ENCODE peak calls at places on chromosomes 2 and 18, in seven cellular contexts. One of them, this sample, is unnamed.

GRCh38 chr2:65662654-65663432 is 230.4 kb upstream of the SPRED2 start:
- DNase-seq in HFF-Myc: peak; percentile 6
- DNase-seq in effector memory CD8-positive, alpha-beta T cell: no peak
- DNase-seq in effector CD4-positive, alpha-beta T cell: no peak
- DNase-seq in H7: no peak
- DNase-seq in brain microvascular endothelial cell: peak; percentile 46
- DNase-seq in cardiac fibroblast: peak; percentile 44
- DNase-seq in this sample: no peak

GRCh38 chr2:235270951-235271350 is 222.9 kb upstream of the AGAP1 start:
- DNase-seq in effector memory CD8-positive, alpha-beta T cell: peak; percentile 21
- DNase-seq in brain microvascular endothelial cell: peak; percentile 73
- DNase-seq in HFF-Myc: no peak
- DNase-seq in effector CD4-positive, alpha-beta T cell: no peak
- DNase-seq in cardiac fibroblast: peak; percentile 38
- DNase-seq in H7: no peak
- DNase-seq in this sample: no peak

GRCh38 chr2:152483276-152483996 is 148.5 kb downstream of the FMNL2 start:
- DNase-seq in effector CD4-positive, alpha-beta T cell: no peak
- DNase-seq in H7: no peak
- DNase-seq in cardiac fibroblast: no peak
- DNase-seq in HFF-Myc: peak; percentile 70
- DNase-seq in brain microvascular endothelial cell: no peak
- DNase-seq in effector memory CD8-positive, alpha-beta T cell: no peak
- DNase-seq in this sample: no peak

GRCh38 chr18:49677762-49678398 is 116.0 kb downstream of the LIPG start:
- DNase-seq in H7: no peak
- DNase-seq in brain microvascular endothelial cell: no peak
- DNase-seq in effector CD4-positive, alpha-beta T cell: no peak
- DNase-seq in effector memory CD8-positive, alpha-beta T cell: no peak
- DNase-seq in HFF-Myc: no peak
- DNase-seq in cardiac fibroblast: no peak
- DNase-seq in this sample: no peak

GRCh38 chr18:48948112-48949050 is 2.4 kb downstream of the SMAD7 start:
- DNase-seq in effector CD4-positive, alpha-beta T cell: peak; percentile 42
- DNase-seq in H7: peak; percentile 88
- DNase-seq in brain microvascular endothelial cell: peak; percentile 79
- DNase-seq in effector memory CD8-positive, alpha-beta T cell: peak; percentile 60
- DNase-seq in HFF-Myc: no peak
- DNase-seq in cardiac fibroblast: peak; percentile 56
- DNase-seq in this sample: no peak

GRCh38 chr18:79361766-79362522 is 33.8 kb upstream of the NFATC1 start:
- DNase-seq in H7: peak; percentile 21
- DNase-seq in effector CD4-positive, alpha-beta T cell: no peak
- DNase-seq in brain microvascular endothelial cell: peak; percentile 90
- DNase-seq in effector memory CD8-positive, alpha-beta T cell: no peak
- DNase-seq in HFF-Myc: no peak
- DNase-seq in cardiac fibroblast: no peak
- DNase-seq in this sample: no peak

GRCh38 chr2:76472946-76473345 is 762.2 kb upstream of the GCFC2 start:
- DNase-seq in HFF-Myc: no peak
- DNase-seq in cardiac fibroblast: no peak
- DNase-seq in effector CD4-positive, alpha-beta T cell: no peak
- DNase-seq in effector memory CD8-positive, alpha-beta T cell: no peak
- DNase-seq in brain microvascular endothelial cell: no peak
- DNase-seq in H7: no peak
- DNase-seq in this sample: no peak

GRCh38 chr2:124607679-124608078 is 582.6 kb downstream of the CNTNAP5 start:
- DNase-seq in H7: no peak
- DNase-seq in effector CD4-positive, alpha-beta T cell: no peak
- DNase-seq in HFF-Myc: no peak
- DNase-seq in effector memory CD8-positive, alpha-beta T cell: no peak
- DNase-seq in brain microvascular endothelial cell: no peak
- DNase-seq in cardiac fibroblast: no peak
- DNase-seq in this sample: no peak

GRCh38 chr18:31508781-31509180 is 10.8 kb downstream of the DSG2 start:
- DNase-seq in effector memory CD8-positive, alpha-beta T cell: no peak
- DNase-seq in HFF-Myc: no peak
- DNase-seq in H7: no peak
- DNase-seq in brain microvascular endothelial cell: no peak
- DNase-seq in cardiac fibroblast: no peak
- DNase-seq in effector CD4-positive, alpha-beta T cell: no peak
- DNase-seq in this sample: no peak

GRCh38 chr2:189681903-189682302 is 7.4 kb downstream of the ANKAR start:
- DNase-seq in HFF-Myc: no peak
- DNase-seq in brain microvascular endothelial cell: no peak
- DNase-seq in effector memory CD8-positive, alpha-beta T cell: no peak
- DNase-seq in H7: no peak
- DNase-seq in cardiac fibroblast: no peak
- DNase-seq in effector CD4-positive, alpha-beta T cell: no peak
- DNase-seq in this sample: no peak

GRCh38 chr2:173752152-173752551 is 213.0 kb downstream of the SP3 start:
- DNase-seq in effector CD4-positive, alpha-beta T cell: no peak
- DNase-seq in cardiac fibroblast: peak; percentile 50
- DNase-seq in H7: no peak
- DNase-seq in brain microvascular endothelial cell: no peak
- DNase-seq in HFF-Myc: no peak
- DNase-seq in effector memory CD8-positive, alpha-beta T cell: no peak
- DNase-seq in this sample: no peak

GRCh38 chr2:99910903-99911302 is 231.5 kb downstream of the AFF3 start:
- DNase-seq in HFF-Myc: no peak
- DNase-seq in effector CD4-positive, alpha-beta T cell: no peak
- DNase-seq in brain microvascular endothelial cell: no peak
- DNase-seq in effector memory CD8-positive, alpha-beta T cell: no peak
- DNase-seq in cardiac fibroblast: no peak
- DNase-seq in H7: no peak
- DNase-seq in this sample: no peak